ENCODE peak calls at places on chromosomes 6 and 20, in four cellular contexts. J is H9, Z is mesendoderm, N is H1. U is an unnamed sample.

GRCh38 chr6:36340671-36341454 is 4.2 kb upstream of the BNIP5 start:
- DNase-seq in Z (peak), N (no peak), J (peak), U (peak)

GRCh38 chr6:157990321-157991066 is 8.8 kb downstream of the SYNJ2 start:
- DNase-seq in J (no peak), Z (no peak), N (no peak), U (no peak)

GRCh38 chr20:59242714-59243626 is 57.4 kb upstream of the EDN3 start:
- DNase-seq in N (no peak), Z (no peak), J (no peak), U (no peak)

GRCh38 chr6:68638225-68638900 is 3.3 kb downstream of the ADGRB3 start:
- DNase-seq in N (no peak), Z (no peak), J (no peak), U (peak)

GRCh38 chr6:37648465-37649330 is 49.0 kb downstream of the MDGA1 start:
- DNase-seq in N (peak), Z (peak), J (peak), U (no peak)

GRCh38 chr6:110526731-110527130 is 50.3 kb upstream of the SLC22A16 start:
- DNase-seq in Z (no peak), N (no peak), J (no peak), U (no peak)

GRCh38 chr6:33668914-33669313 is 42.6 kb downstream of the UQCC2 start:
- DNase-seq in Z (peak), J (peak), N (no peak), U (no peak)

GRCh38 chr20:699811-700338 is 24.3 kb upstream of the SCRT2 start:
- DNase-seq in N (no peak), Z (peak), J (peak), U (no peak)

GRCh38 chr6:79257381-79258205 is 23.1 kb upstream of the HMGN3 start:
- DNase-seq in N (no peak), J (no peak), Z (no peak), U (peak)

GRCh38 chr6:124607119-124607627 is 355.1 kb upstream of the RNF217 start:
- DNase-seq in Z (no peak), J (no peak), N (no peak), U (no peak)

GRCh38 chr20:45407067-45407745 is 883 bp upstream of the DBNDD2 start:
- DNase-seq in J (peak), N (no peak), Z (peak), U (no peak)

GRCh38 chr20:34388678-34389077 is 25.6 kb downstream of the ITCH start:
- DNase-seq in N (no peak), Z (no peak), J (no peak), U (no peak)

GRCh38 chr6:145310116-145310515 is 425.2 kb downstream of the EPM2A start:
- DNase-seq in Z (no peak), J (no peak), N (no peak), U (peak)

GRCh38 chr6:35980991-35981645 is 43.3 kb downstream of the SLC26A8 start:
- DNase-seq in N (no peak), Z (no peak), J (no peak), U (peak)

GRCh38 chr20:53080969-53081871 is 109.1 kb downstream of the TSHZ2 start:
- DNase-seq in Z (peak), J (no peak), N (peak), U (peak)

GRCh38 chr20:2873747-2874041 is 413 bp downstream of the PTPRA start:
- DNase-seq in Z (peak), N (no peak), J (peak), U (peak)

GRCh38 chr6:130143709-130144108 is 79.0 kb downstream of the SAMD3 start:
- DNase-seq in N (no peak), J (no peak), Z (no peak), U (peak)

GRCh38 chr6:152313542-152314482 is 323.4 kb downstream of the SYNE1 start:
- DNase-seq in J (no peak), Z (peak), N (no peak), U (peak)

GRCh38 chr6:129493396-129493902 is 216.5 kb downstream of the ARHGAP18 start:
- DNase-seq in J (no peak), N (no peak), Z (no peak), U (peak)

GRCh38 chr6:158807515-158808441 is 11.4 kb downstream of the EZR start:
- DNase-seq in Z (peak), N (no peak), J (no peak), U (no peak)

GRCh38 chr20:57649617-57650015 is 29.4 kb upstream of the ZBP1 start:
- DNase-seq in Z (no peak), J (no peak), N (no peak), U (no peak)

GRCh38 chr6:108565091-108565766 is 4.5 kb downstream of the FOXO3 start:
- DNase-seq in Z (no peak), J (no peak), N (no peak), U (no peak)

GRCh38 chr6:170317718-170318117 is 11.2 kb downstream of the FAM120B start:
- DNase-seq in N (no peak), J (no peak), Z (no peak), U (no peak)

GRCh38 chr6:33788694-33789549 is at the start of gene LEMD2:
- DNase-seq in J (peak), Z (peak), N (peak), U (peak)

GRCh38 chr20:58793512-58794420 is 56.9 kb downstream of the GNAS-AS1 start:
- DNase-seq in Z (no peak), J (no peak), N (no peak), U (no peak)

GRCh38 chr6:73249998-73250397 is 13.0 kb downstream of the KHDC1 start:
- DNase-seq in N (no peak), Z (no peak), J (no peak), U (no peak)

GRCh38 chr6:25987845-25988244 is 25.2 kb downstream of the TRIM38 start:
- DNase-seq in Z (peak), N (no peak), J (peak), U (no peak)

GRCh38 chr6:100160913-100161312 is 166.9 kb upstream of the MCHR2 start:
- DNase-seq in N (peak), J (peak), Z (peak), U (no peak)

GRCh38 chr20:9444921-9445320 is 69.5 kb upstream of the LAMP5 start:
- DNase-seq in Z (no peak), N (no peak), J (no peak), U (no peak)

GRCh38 chr6:138372711-138373463 is 4.8 kb upstream of the SMIM28 start:
- DNase-seq in Z (no peak), N (no peak), J (no peak), U (no peak)

GRCh38 chr20:20529597-20529996 is 161.7 kb downstream of the INSM1 start:
- DNase-seq in N (no peak), Z (no peak), J (no peak), U (no peak)

GRCh38 chr6:126439040-126439439 is 99.1 kb downstream of the CENPW start:
- DNase-seq in N (no peak), Z (no peak), J (no peak), U (no peak)

GRCh38 chr6:44102527-44102926 is 24.7 kb downstream of the MRPL14 start:
- DNase-seq in Z (peak), N (no peak), J (peak), U (no peak)

GRCh38 chr6:158793432-158793831 is 25.7 kb downstream of the EZR start:
- DNase-seq in J (no peak), N (no peak), Z (peak), U (peak)

GRCh38 chr6:112033824-112034223 is 20.1 kb upstream of the CCN6 start:
- DNase-seq in J (no peak), Z (no peak), N (no peak), U (no peak)

GRCh38 chr6:43278524-43279078 is 19.5 kb upstream of the SLC22A7 start:
- DNase-seq in Z (no peak), N (no peak), J (no peak), U (peak)

DNA sequence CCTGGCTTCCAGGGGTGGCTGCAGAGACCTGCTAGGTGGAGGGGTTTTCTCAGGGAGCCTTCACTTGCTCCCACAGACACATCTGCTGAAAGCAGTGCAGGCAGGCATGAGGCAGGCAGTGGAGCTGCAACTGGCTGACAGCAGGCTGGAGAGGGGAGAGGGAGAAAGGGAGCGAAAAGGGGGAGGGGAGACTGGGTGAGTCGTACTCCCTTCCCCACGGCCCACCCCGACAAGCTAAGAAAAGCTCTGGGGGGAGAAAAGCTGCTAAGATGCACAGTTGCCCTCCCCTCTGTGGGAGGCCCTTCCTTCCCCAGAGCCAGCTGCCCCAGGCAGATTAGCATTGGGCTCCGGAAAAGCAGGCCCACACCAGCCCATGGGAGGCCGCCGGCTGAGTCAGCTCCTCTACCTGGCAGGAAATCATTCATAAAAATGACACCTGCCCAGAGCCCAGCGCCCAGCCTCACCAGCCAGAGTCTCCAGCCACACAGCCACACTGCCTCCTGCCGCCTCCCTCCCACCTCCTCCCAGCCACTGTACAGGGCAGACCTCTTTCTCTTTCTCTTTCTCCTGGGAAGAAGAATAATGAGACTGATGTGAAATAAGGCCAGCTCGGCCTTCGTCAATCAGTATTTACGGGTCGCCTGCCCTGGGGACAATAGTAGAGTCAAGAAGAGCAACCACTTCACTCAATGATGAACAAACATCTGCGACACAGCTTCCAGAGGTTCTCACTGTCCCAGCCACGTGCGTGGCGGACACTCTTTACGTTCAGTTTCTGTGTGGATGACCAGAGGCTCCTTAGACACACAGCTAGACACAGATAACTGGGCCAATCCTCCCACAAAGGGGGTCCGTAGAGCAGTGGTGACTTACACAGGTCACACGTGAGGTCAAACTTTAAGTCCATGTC is 7.7 kb upstream of the C20orf203 start:
- DNase-seq in J (peak), Z (peak), N (peak), U (peak)
- H3K56ac ChIP-seq in J (no peak), Z (peak), N (no peak), U (no peak)

DNA sequence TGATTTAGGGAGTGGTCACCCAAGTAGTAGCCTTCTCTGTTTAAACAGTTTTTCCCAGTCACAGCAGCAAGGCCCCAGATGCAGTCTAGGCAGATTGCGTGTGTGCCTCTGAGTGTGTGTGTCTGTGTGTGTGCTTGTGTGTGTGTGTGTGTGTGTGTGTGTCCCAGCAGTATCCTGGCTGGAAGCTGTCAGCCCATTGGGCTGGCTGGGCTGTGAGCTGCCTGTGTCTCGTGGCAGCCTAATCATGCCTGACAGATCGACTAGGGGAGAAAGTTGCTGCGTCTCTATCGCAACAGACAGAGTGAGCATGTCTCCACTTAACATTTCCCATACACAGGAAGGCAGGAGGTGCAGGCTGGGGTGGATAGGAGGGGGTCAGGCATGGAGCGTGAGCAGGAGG is 42.9 kb upstream of the LRFN2 start:
- DNase-seq in Z (no peak), J (no peak), N (no peak), U (no peak)
- H3K56ac ChIP-seq in Z (no peak), J (no peak), N (no peak), U (no peak)

DNA sequence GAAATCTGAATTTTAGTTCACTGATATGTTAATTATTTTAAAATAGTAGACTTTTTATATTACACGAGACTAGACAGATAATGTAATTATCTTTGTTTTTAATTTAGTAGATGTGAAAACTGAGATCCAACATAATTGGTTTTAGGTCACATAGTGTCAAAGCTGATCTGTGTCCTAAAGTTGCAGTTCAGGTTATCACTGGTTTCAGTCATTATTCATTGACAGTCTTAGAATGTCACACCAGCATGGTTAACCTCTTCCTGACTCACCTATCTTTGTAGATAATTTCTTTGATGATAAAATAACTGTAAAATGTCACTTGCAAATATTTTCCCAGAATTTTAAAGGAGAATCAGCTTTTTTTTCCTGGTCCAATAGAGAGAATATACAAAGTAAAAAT is 48.3 kb upstream of the SLC35B3 start:
- DNase-seq in Z (no peak), J (no peak), N (no peak), U (no peak)
- H3K56ac ChIP-seq in Z (no peak), J (no peak), N (no peak), U (no peak)

GRCh38 chr20:13034936-13035335 is 26.2 kb downstream of the SPTLC3 start:
- DNase-seq in Z (no peak), N (no peak), J (no peak), U (no peak)
- H3K56ac ChIP-seq in Z (no peak), N (no peak), J (no peak), U (no peak)

GRCh38 chr20:35629432-35630145 is 14.0 kb downstream of the SPAG4 start:
- DNase-seq in N (no peak), J (peak), Z (no peak), U (no peak)
- H3K56ac ChIP-seq in N (no peak), J (no peak), Z (no peak), U (no peak)

GRCh38 chr6:119102901-119103300 is 24.4 kb upstream of the FAM184A start:
- DNase-seq in Z (no peak), J (no peak), N (no peak), U (no peak)
- H3K56ac ChIP-seq in Z (no peak), J (no peak), N (no peak), U (no peak)

GRCh38 chr6:12493446-12493845 is 203.3 kb downstream of the EDN1 start:
- DNase-seq in N (no peak), Z (no peak), J (no peak), U (no peak)
- H3K56ac ChIP-seq in N (no peak), Z (no peak), J (no peak), U (no peak)

GRCh38 chr6:717135-717534 is 24.2 kb upstream of the EXOC2 start:
- DNase-seq in N (no peak), Z (no peak), J (no peak), U (no peak)
- H3K56ac ChIP-seq in N (no peak), Z (no peak), J (no peak), U (no peak)

DNA sequence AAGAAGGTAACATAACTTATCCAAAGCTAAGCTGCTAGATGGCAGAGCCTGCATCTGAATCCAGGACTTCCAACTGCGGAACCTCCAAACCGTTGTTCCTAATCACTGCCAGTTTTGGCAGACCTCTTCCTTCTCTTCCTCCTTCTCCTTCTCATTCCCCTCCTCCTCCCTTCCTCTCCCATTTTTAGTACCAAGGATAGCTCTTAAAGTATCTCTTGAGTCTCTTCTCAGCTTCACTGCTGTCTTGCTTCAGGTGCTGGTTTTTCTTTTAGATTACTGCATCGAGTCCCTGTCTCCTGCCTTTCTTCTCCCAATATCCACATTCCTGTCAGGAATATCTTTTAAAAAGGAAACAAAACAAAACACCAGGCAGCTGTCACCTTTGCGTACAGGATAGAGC is 77.1 kb downstream of the CDYL start:
- DNase-seq in Z (peak), N (no peak), J (no peak), U (no peak)
- H3K56ac ChIP-seq in Z (no peak), N (no peak), J (no peak), U (no peak)

GRCh38 chr20:31996996-31997395 is 13.2 kb upstream of the CCM2L start:
- DNase-seq in N (no peak), J (no peak), Z (no peak), U (no peak)

GRCh38 chr20:32003325-32003724 is 6.9 kb upstream of the CCM2L start:
- DNase-seq in N (no peak), J (no peak), Z (no peak), U (no peak)

GRCh38 chr20:31998246-31998645 is 12.0 kb upstream of the CCM2L start:
- DNase-seq in J (no peak), Z (no peak), N (no peak), U (no peak)
- H3K56ac ChIP-seq in J (no peak), Z (no peak), N (no peak), U (no peak)